ENCODE peak calls at places on chromosomes 12 and 14, in five cellular contexts. One of them, this sample, is unnamed. For H3K4me1 and H3K9me3, the result is how much of the 10 kb centered on the place peaks cover.

GRCh38 chr12:52713960-52714886 is 10.9 kb upstream of the KRT77 start:
- DNase-seq in CD8-positive, alpha-beta memory T cell: no peak
- DNase-seq in Peyer's patch: no peak
- DNase-seq in neural progenitor cell: peak
- DNase-seq in A549: peak
- DNase-seq in this sample: peak

GRCh38 chr12:49789992-49790391 is 38.2 kb downstream of the NCKAP5L start:
- DNase-seq in A549: peak
- DNase-seq in CD8-positive, alpha-beta memory T cell: no peak
- DNase-seq in neural progenitor cell: no peak
- DNase-seq in Peyer's patch: no peak
- DNase-seq in this sample: no peak

GRCh38 chr12:93010461-93010860 is 81.4 kb upstream of the EEA1 start:
- DNase-seq in CD8-positive, alpha-beta memory T cell: no peak
- DNase-seq in neural progenitor cell: no peak
- DNase-seq in A549: no peak
- DNase-seq in Peyer's patch: no peak
- DNase-seq in this sample: no peak

GRCh38 chr14:52950410-52950897 is 396 bp downstream of the FERMT2 start:
- DNase-seq in A549: peak
- DNase-seq in Peyer's patch: no peak
- DNase-seq in neural progenitor cell: peak
- DNase-seq in CD8-positive, alpha-beta memory T cell: no peak
- DNase-seq in this sample: peak

GRCh38 chr12:123187637-123188036 is 36.7 kb upstream of the PITPNM2 start:
- DNase-seq in Peyer's patch: no peak
- DNase-seq in CD8-positive, alpha-beta memory T cell: no peak
- DNase-seq in A549: no peak
- DNase-seq in neural progenitor cell: no peak
- DNase-seq in this sample: no peak

GRCh38 chr12:12221560-12221959 is 45.3 kb downstream of the LRP6 start:
- DNase-seq in Peyer's patch: no peak
- DNase-seq in A549: no peak
- DNase-seq in CD8-positive, alpha-beta memory T cell: no peak
- DNase-seq in neural progenitor cell: peak
- DNase-seq in this sample: no peak

GRCh38 chr12:131387281-131388163 is 323.4 kb upstream of the SFSWAP start:
- DNase-seq in A549: no peak
- DNase-seq in CD8-positive, alpha-beta memory T cell: no peak
- DNase-seq in neural progenitor cell: no peak
- DNase-seq in Peyer's patch: no peak
- DNase-seq in this sample: no peak

GRCh38 chr14:96917442-96917963 is 120.3 kb downstream of the VRK1 start:
- DNase-seq in Peyer's patch: no peak
- DNase-seq in neural progenitor cell: no peak
- DNase-seq in CD8-positive, alpha-beta memory T cell: no peak
- DNase-seq in A549: no peak
- DNase-seq in this sample: no peak

GRCh38 chr12:82758743-82759142 is 72.0 kb downstream of the TMTC2 start:
- DNase-seq in CD8-positive, alpha-beta memory T cell: no peak
- DNase-seq in Peyer's patch: no peak
- DNase-seq in A549: no peak
- DNase-seq in neural progenitor cell: no peak
- DNase-seq in this sample: no peak

GRCh38 chr14:59269431-59269830 is 81.0 kb downstream of the DAAM1 start:
- DNase-seq in CD8-positive, alpha-beta memory T cell: no peak
- DNase-seq in neural progenitor cell: no peak
- DNase-seq in A549: no peak
- DNase-seq in Peyer's patch: no peak
- DNase-seq in this sample: no peak

GRCh38 chr14:70888151-70888499 is 19.1 kb upstream of the PCNX1 start:
- DNase-seq in A549: no peak
- DNase-seq in Peyer's patch: no peak
- DNase-seq in CD8-positive, alpha-beta memory T cell: no peak
- DNase-seq in neural progenitor cell: no peak
- DNase-seq in this sample: no peak

GRCh38 chr14:38951451-38951850 is 151.6 kb downstream of the SEC23A start:
- DNase-seq in neural progenitor cell: no peak
- DNase-seq in A549: no peak
- DNase-seq in CD8-positive, alpha-beta memory T cell: no peak
- DNase-seq in Peyer's patch: no peak
- DNase-seq in this sample: no peak

GRCh38 chr12:67320614-67321305 is 51.6 kb downstream of the CAND1 start:
- DNase-seq in Peyer's patch: no peak
- DNase-seq in CD8-positive, alpha-beta memory T cell: no peak
- DNase-seq in neural progenitor cell: no peak
- DNase-seq in A549: no peak
- DNase-seq in this sample: no peak

GRCh38 chr12:15796493-15797141 is 7.4 kb upstream of the EPS8 start:
- DNase-seq in CD8-positive, alpha-beta memory T cell: no peak
- DNase-seq in A549: no peak
- DNase-seq in neural progenitor cell: no peak
- DNase-seq in Peyer's patch: no peak
- DNase-seq in this sample: no peak

GRCh38 chr12:32312049-32312670 is 87.2 kb upstream of the FGD4 start:
- DNase-seq in neural progenitor cell: peak
- DNase-seq in CD8-positive, alpha-beta memory T cell: no peak
- DNase-seq in A549: peak
- DNase-seq in Peyer's patch: no peak
- DNase-seq in this sample: no peak

GRCh38 chr12:124452576-124453391 is 114.6 kb downstream of the NCOR2 start:
- DNase-seq in A549: no peak
- DNase-seq in CD8-positive, alpha-beta memory T cell: no peak
- DNase-seq in Peyer's patch: no peak
- DNase-seq in neural progenitor cell: peak
- DNase-seq in this sample: no peak

GRCh38 chr12:10136637-10137205 is 6.7 kb upstream of the CLEC7A start:
- DNase-seq in Peyer's patch: no peak
- DNase-seq in CD8-positive, alpha-beta memory T cell: no peak
- DNase-seq in neural progenitor cell: no peak
- DNase-seq in A549: no peak
- DNase-seq in this sample: no peak

GRCh38 chr14:103008768-103009342 is 48.5 kb downstream of the CDC42BPB start:
- DNase-seq in CD8-positive, alpha-beta memory T cell: no peak
- DNase-seq in Peyer's patch: no peak
- DNase-seq in A549: no peak
- DNase-seq in neural progenitor cell: no peak
- DNase-seq in this sample: no peak

GRCh38 chr14:35121026-35121886 is 534 bp downstream of the PPP2R3C start:
- DNase-seq in neural progenitor cell: no peak
- DNase-seq in CD8-positive, alpha-beta memory T cell: no peak
- DNase-seq in A549: peak
- DNase-seq in Peyer's patch: no peak
- DNase-seq in this sample: no peak

GRCh38 chr14:78902010-78902623 is 731.9 kb downstream of the NRXN3 start:
- DNase-seq in Peyer's patch: no peak
- DNase-seq in neural progenitor cell: peak
- DNase-seq in CD8-positive, alpha-beta memory T cell: no peak
- DNase-seq in A549: no peak
- DNase-seq in this sample: no peak

GRCh38 chr14:104109731-104110361 is 24.3 kb downstream of the ASPG start:
- DNase-seq in CD8-positive, alpha-beta memory T cell: no peak
- DNase-seq in Peyer's patch: no peak
- DNase-seq in A549: no peak
- DNase-seq in neural progenitor cell: no peak
- DNase-seq in this sample: no peak

GRCh38 chr14:96979611-96980074 is 182.5 kb downstream of the VRK1 start:
- DNase-seq in CD8-positive, alpha-beta memory T cell: no peak
- DNase-seq in Peyer's patch: no peak
- DNase-seq in A549: no peak
- DNase-seq in neural progenitor cell: no peak
- DNase-seq in this sample: no peak

GRCh38 chr14:100424504-100425453 is 101.6 kb downstream of the SLC25A47 start:
- DNase-seq in A549: no peak
- DNase-seq in Peyer's patch: no peak
- DNase-seq in neural progenitor cell: no peak
- DNase-seq in CD8-positive, alpha-beta memory T cell: no peak
- DNase-seq in this sample: no peak

GRCh38 chr12:31220061-31220460 is 105.9 kb downstream of the SINHCAF start:
- DNase-seq in A549: no peak
- DNase-seq in neural progenitor cell: no peak
- DNase-seq in Peyer's patch: no peak
- DNase-seq in CD8-positive, alpha-beta memory T cell: no peak
- DNase-seq in this sample: no peak

GRCh38 chr12:29226621-29227020 is 77.5 kb downstream of the FAR2 start:
- DNase-seq in CD8-positive, alpha-beta memory T cell: no peak
- DNase-seq in Peyer's patch: no peak
- DNase-seq in A549: no peak
- DNase-seq in neural progenitor cell: no peak
- DNase-seq in this sample: no peak

GRCh38 chr12:70535896-70536374 is 101.3 kb downstream of the PTPRB start:
- DNase-seq in CD8-positive, alpha-beta memory T cell: no peak
- DNase-seq in A549: no peak
- DNase-seq in neural progenitor cell: no peak
- DNase-seq in Peyer's patch: no peak
- DNase-seq in this sample: no peak

GRCh38 chr12:69108024-69108423 is 131.3 kb upstream of the CPSF6 start:
- DNase-seq in neural progenitor cell: no peak
- DNase-seq in Peyer's patch: no peak
- DNase-seq in CD8-positive, alpha-beta memory T cell: no peak
- DNase-seq in A549: no peak
- DNase-seq in this sample: no peak

GRCh38 chr12:69106482-69107118 is 132.8 kb upstream of the CPSF6 start:
- DNase-seq in neural progenitor cell: no peak
- DNase-seq in Peyer's patch: no peak
- DNase-seq in A549: no peak
- DNase-seq in CD8-positive, alpha-beta memory T cell: no peak
- DNase-seq in this sample: no peak

GRCh38 chr12:69102856-69103255 is 136.5 kb upstream of the CPSF6 start:
- DNase-seq in neural progenitor cell: no peak
- DNase-seq in CD8-positive, alpha-beta memory T cell: no peak
- DNase-seq in Peyer's patch: no peak
- DNase-seq in A549: no peak
- DNase-seq in this sample: no peak

GRCh38 chr12:69107541-69107940 is 131.8 kb upstream of the CPSF6 start:
- DNase-seq in CD8-positive, alpha-beta memory T cell: no peak
- DNase-seq in A549: no peak
- DNase-seq in Peyer's patch: no peak
- DNase-seq in neural progenitor cell: no peak
- DNase-seq in this sample: no peak

GRCh38 chr12:69105101-69105613 is 134.2 kb upstream of the CPSF6 start:
- DNase-seq in neural progenitor cell: peak
- DNase-seq in Peyer's patch: no peak
- DNase-seq in A549: no peak
- DNase-seq in CD8-positive, alpha-beta memory T cell: no peak
- DNase-seq in this sample: no peak
- H3K4me1 ChIP-seq in neural progenitor cell: under half
- H3K4me1 ChIP-seq in Peyer's patch: under half
- H3K4me1 ChIP-seq in A549: under half
- H3K4me1 ChIP-seq in CD8-positive, alpha-beta memory T cell: under half
- H3K4me1 ChIP-seq in this sample: under half

DNA sequence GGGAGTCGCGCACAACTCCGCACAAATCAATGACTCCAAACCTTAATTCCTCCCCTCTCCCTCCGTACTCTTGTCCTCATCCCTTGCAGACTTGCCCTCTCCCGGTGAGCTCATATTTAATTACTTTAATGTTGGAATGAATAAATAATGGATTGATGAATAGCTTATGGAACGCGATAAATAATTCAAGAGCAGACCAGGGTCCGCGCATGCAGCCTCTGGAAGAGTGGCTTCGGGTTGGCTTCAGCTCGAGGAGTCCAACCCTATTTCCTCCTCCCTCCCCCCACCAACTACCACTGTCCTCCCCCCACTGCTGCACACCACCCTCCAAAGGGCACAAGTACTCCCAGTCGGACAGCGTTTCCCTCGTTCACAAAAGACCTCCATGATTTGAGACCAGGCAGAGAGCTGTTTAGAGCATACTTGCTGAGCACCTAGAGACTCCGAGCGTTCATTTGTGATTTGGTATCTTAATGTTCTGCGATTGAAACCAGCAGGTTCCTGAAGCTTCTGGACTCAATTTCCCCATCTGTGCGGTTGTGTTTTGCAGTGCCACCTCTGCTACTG is 621 bp upstream of the SIX1 start:
- DNase-seq in Peyer's patch: no peak
- DNase-seq in CD8-positive, alpha-beta memory T cell: no peak
- DNase-seq in A549: no peak
- DNase-seq in neural progenitor cell: peak
- DNase-seq in this sample: no peak
- H3K9me3 ChIP-seq in Peyer's patch: under half
- H3K9me3 ChIP-seq in CD8-positive, alpha-beta memory T cell: under half
- H3K9me3 ChIP-seq in A549: under half
- H3K9me3 ChIP-seq in neural progenitor cell: under half
- H3K9me3 ChIP-seq in this sample: under half

GRCh38 chr12:98823012-98823411 is 177.9 kb downstream of the APAF1 start:
- DNase-seq in neural progenitor cell: no peak
- DNase-seq in A549: no peak
- DNase-seq in Peyer's patch: no peak
- DNase-seq in CD8-positive, alpha-beta memory T cell: no peak
- DNase-seq in this sample: no peak

GRCh38 chr12:98820005-98820404 is 174.9 kb downstream of the APAF1 start:
- DNase-seq in CD8-positive, alpha-beta memory T cell: no peak
- DNase-seq in neural progenitor cell: peak
- DNase-seq in Peyer's patch: no peak
- DNase-seq in A549: no peak
- DNase-seq in this sample: no peak

GRCh38 chr12:98821232-98821631 is 176.1 kb downstream of the APAF1 start:
- DNase-seq in A549: no peak
- DNase-seq in neural progenitor cell: peak
- DNase-seq in Peyer's patch: no peak
- DNase-seq in CD8-positive, alpha-beta memory T cell: no peak
- DNase-seq in this sample: no peak

GRCh38 chr12:98817779-98818178 is 172.7 kb downstream of the APAF1 start:
- DNase-seq in neural progenitor cell: no peak
- DNase-seq in A549: no peak
- DNase-seq in Peyer's patch: no peak
- DNase-seq in CD8-positive, alpha-beta memory T cell: no peak
- DNase-seq in this sample: no peak

GRCh38 chr12:98821849-98822248 is 176.8 kb downstream of the APAF1 start:
- DNase-seq in Peyer's patch: no peak
- DNase-seq in neural progenitor cell: no peak
- DNase-seq in A549: no peak
- DNase-seq in CD8-positive, alpha-beta memory T cell: no peak
- DNase-seq in this sample: no peak
- H3K27ac ChIP-seq in Peyer's patch: no peak
- H3K27ac ChIP-seq in neural progenitor cell: no peak
- H3K27ac ChIP-seq in A549: no peak
- H3K27ac ChIP-seq in CD8-positive, alpha-beta memory T cell: no peak
- H3K27ac ChIP-seq in this sample: no peak

GRCh38 chr12:96365604-96366230 is 34.5 kb downstream of the CDK17 start:
- DNase-seq in neural progenitor cell: no peak
- DNase-seq in A549: no peak
- DNase-seq in Peyer's patch: no peak
- DNase-seq in CD8-positive, alpha-beta memory T cell: no peak
- DNase-seq in this sample: no peak

GRCh38 chr12:96361074-96361473 is 39.2 kb downstream of the CDK17 start:
- DNase-seq in neural progenitor cell: no peak
- DNase-seq in A549: no peak
- DNase-seq in Peyer's patch: no peak
- DNase-seq in CD8-positive, alpha-beta memory T cell: no peak
- DNase-seq in this sample: no peak

GRCh38 chr12:96360550-96360949 is 39.7 kb downstream of the CDK17 start:
- DNase-seq in neural progenitor cell: no peak
- DNase-seq in A549: no peak
- DNase-seq in CD8-positive, alpha-beta memory T cell: no peak
- DNase-seq in Peyer's patch: no peak
- DNase-seq in this sample: no peak

GRCh38 chr12:96366255-96366654 is 34.0 kb downstream of the CDK17 start:
- DNase-seq in CD8-positive, alpha-beta memory T cell: no peak
- DNase-seq in A549: no peak
- DNase-seq in Peyer's patch: no peak
- DNase-seq in neural progenitor cell: no peak
- DNase-seq in this sample: no peak

GRCh38 chr12:96364092-96364700 is 36.0 kb downstream of the CDK17 start:
- DNase-seq in A549: no peak
- DNase-seq in neural progenitor cell: no peak
- DNase-seq in CD8-positive, alpha-beta memory T cell: no peak
- DNase-seq in Peyer's patch: no peak
- DNase-seq in this sample: no peak
- H3K4me1 ChIP-seq in A549: under half
- H3K4me1 ChIP-seq in neural progenitor cell: under half
- H3K4me1 ChIP-seq in CD8-positive, alpha-beta memory T cell: half or more
- H3K4me1 ChIP-seq in Peyer's patch: under half
- H3K4me1 ChIP-seq in this sample: under half

This sample was measured in CD8-positive, alpha-beta T cell.